ENCODE peak calls at places on chromosomes 13 and 19, in six cellular contexts. S is heart left ventricle; F is CD8-positive, alpha-beta memory T cell; P is thoracic aorta; C is esophagus squamous epithelium; G is heart right ventricle. X is an unnamed sample. For H3K4me1, the result is how much of the 10 kb centered on the place peaks cover.

GRCh38 chr19:15245370-15246197 is 13.3 kb upstream of the EPHX3 start:
- DNase-seq in P (no peak), F (no peak), C (no peak), S (no peak), G (no peak), X (no peak)

GRCh38 chr13:21528616-21529015 is 69.5 kb upstream of the ZDHHC20 start:
- DNase-seq in G (no peak), F (no peak), C (no peak), S (no peak), P (no peak), X (no peak)

GRCh38 chr19:48866692-48867091 is 1.7 kb downstream of the PLEKHA4 start:
- DNase-seq in F (no peak), P (no peak), C (no peak), G (no peak), S (no peak), X (no peak)

GRCh38 chr13:80296638-80297037 is 44.3 kb downstream of the SPRY2 start:
- DNase-seq in S (no peak), F (no peak), P (no peak), G (no peak), C (no peak), X (no peak)

GRCh38 chr19:15576526-15577156 is 38.4 kb upstream of the CYP4F8 start:
- DNase-seq in G (no peak), P (no peak), S (no peak), F (no peak), C (no peak), X (no peak)

GRCh38 chr13:75685239-75685697 is 49.1 kb downstream of the LMO7 start:
- DNase-seq in S (no peak), G (no peak), F (no peak), P (no peak), C (no peak), X (no peak)

GRCh38 chr19:41515054-41515652 is 60.8 kb upstream of the CEACAM21 start:
- DNase-seq in F (no peak), G (no peak), P (no peak), S (no peak), C (no peak), X (no peak)

GRCh38 chr19:19661675-19662251 is 1.7 kb downstream of the ATP13A1 start:
- DNase-seq in S (no peak), C (no peak), G (no peak), P (no peak), F (peak), X (no peak)

GRCh38 chr19:23779645-23780044 is 21.0 kb upstream of the ZNF681 start:
- DNase-seq in G (no peak), S (no peak), P (no peak), F (no peak), C (no peak), X (no peak)

GRCh38 chr19:6709549-6709948 is 10.9 kb downstream of the C3 start:
- DNase-seq in C (no peak), G (no peak), S (no peak), P (no peak), F (no peak), X (no peak)

GRCh38 chr13:27770809-27771208 is 21.5 kb upstream of the GSX1 start:
- DNase-seq in C (no peak), G (no peak), F (no peak), S (no peak), P (no peak), X (no peak)

GRCh38 chr13:88051746-88052482 is 380.7 kb downstream of the SLITRK5 start:
- DNase-seq in F (no peak), C (no peak), G (peak), P (no peak), S (no peak), X (no peak)

GRCh38 chr13:35500071-35500595 is 23.6 kb upstream of the MAB21L1 start:
- DNase-seq in F (no peak), P (no peak), G (no peak), C (no peak), S (no peak), X (no peak)

GRCh38 chr19:23884363-23884762 is 30.3 kb upstream of the ZNF726 start:
- DNase-seq in F (no peak), G (no peak), C (no peak), S (no peak), P (no peak), X (no peak)

GRCh38 chr19:34475026-34475974 is 6.3 kb upstream of the WTIP start:
- DNase-seq in S (no peak), G (no peak), C (no peak), F (no peak), P (no peak), X (no peak)

GRCh38 chr19:1470864-1471513 is 8.0 kb downstream of the C19orf25 start:
- DNase-seq in S (peak), F (peak), G (peak), C (no peak), P (no peak), X (no peak)

GRCh38 chr13:110308377-110309158 is 1.5 kb downstream of the COL4A2 start:
- DNase-seq in C (no peak), P (no peak), F (no peak), G (no peak), S (peak), X (no peak)

GRCh38 chr13:110309159-110309476 is 2.0 kb downstream of the COL4A2 start:
- DNase-seq in S (peak), G (no peak), P (no peak), F (no peak), C (no peak), X (no peak)

GRCh38 chr13:110307697-110308376 is 753 bp downstream of the COL4A2 start:
- DNase-seq in F (no peak), G (peak), P (no peak), S (peak), C (no peak), X (no peak)

GRCh38 chr13:110310541-110311491 is 3.7 kb downstream of the COL4A2 start:
- DNase-seq in P (no peak), G (no peak), F (no peak), S (peak), C (no peak), X (no peak)

GRCh38 chr13:110309661-110310524 is 2.8 kb downstream of the COL4A2 start:
- DNase-seq in G (no peak), C (no peak), P (no peak), F (no peak), S (no peak), X (no peak)
- H3K4me3 ChIP-seq in G (peak), C (peak), P (peak), F (no peak), S (peak), X (no peak)

DNA sequence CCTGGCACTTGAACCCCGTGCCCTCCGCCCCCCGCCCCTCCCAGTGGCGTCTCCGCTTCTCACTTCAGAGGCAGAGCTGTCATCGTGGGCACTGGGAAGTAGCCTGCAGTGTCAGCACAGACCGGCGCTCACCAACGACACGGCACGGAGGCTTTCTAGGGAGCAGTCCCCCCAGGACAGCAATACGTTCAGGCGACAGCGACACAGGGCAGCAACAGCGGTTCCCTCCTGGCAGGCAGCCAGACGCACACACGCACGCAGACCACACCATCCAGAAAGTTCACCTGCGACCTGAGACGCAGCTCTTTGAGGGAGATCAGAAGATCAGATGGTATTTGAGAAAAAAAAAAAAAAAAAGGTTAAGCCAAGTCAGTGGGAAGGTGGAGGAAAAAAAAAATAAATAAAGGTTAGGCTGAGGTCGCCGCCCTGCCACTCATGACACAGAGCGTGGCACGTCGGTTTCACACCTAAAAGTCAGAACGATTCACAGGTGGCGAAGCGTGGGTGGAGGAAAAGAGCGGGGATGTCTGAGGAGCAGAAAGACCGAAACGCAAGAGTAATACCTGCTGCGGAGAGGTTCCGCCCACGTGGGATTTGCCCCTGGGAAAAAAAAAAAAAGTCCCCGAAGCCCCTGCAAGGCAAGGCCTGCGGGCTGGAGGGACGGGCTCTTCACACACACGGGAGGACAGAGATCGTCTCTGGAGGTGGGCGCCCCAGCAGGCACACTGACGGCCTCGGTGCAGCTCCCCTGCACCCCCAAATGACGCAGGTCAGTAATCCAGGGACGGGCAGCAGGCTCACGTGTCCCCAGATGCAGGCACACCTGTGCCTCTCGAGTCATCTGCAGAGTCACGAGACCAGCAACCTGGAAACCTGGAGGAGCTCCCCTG is 94.5 kb downstream of the GNG7 start:
- DNase-seq in P (no peak), F (peak), S (no peak), C (no peak), G (no peak), X (no peak)
- H3K4me1 ChIP-seq in P (under half), F (under half), S (under half), C (under half), G (under half), X (under half)

GRCh38 chr13:92321174-92321573 is 905.4 kb upstream of the GPC6 start:
- DNase-seq in S (no peak), P (no peak), C (no peak), G (no peak), F (no peak), X (no peak)
- H3K4me3 ChIP-seq in S (no peak), P (no peak), C (no peak), G (no peak), F (no peak), X (no peak)

GRCh38 chr19:38703509-38703908 is 40.8 kb downstream of the CAPN12 start:
- DNase-seq in P (no peak), F (no peak), G (no peak), C (no peak), S (no peak), X (no peak)
- H3K4me1 ChIP-seq in P (under half), F (under half), G (half or more), C (under half), S (half or more), X (under half)

DNA sequence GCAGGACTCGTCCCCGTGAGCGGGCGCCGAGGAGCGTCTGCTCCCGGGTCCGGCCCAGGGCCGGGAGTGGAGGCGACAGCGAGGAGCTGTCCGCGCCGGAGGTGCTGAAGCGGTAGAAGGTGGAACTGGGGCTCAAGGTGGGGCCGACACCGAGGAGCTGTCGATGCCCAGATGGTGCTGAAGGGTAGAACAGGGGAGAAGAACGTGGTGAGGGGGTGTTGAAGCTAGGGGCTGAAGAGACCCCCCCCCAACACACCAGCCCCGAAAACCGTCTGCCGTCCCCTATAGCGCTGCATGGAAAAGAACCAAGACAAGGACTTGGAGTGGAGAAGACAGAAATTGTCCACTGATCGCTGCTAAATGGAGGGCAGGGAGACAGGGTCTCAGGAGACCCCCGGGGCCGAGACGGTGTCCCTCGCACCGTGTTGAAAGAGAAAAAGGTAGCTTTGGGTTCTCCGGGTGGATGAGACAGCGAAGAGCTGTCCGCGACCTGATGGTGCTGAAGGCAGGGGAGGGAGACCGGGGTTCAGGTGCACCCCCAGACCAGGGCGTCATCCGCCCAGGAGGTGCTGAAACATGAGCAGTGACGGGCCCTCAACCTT is 7.1 kb upstream of the PDE4C start:
- DNase-seq in C (no peak), P (no peak), F (peak), G (peak), S (peak), X (no peak)
- H3K4me3 ChIP-seq in C (no peak), P (no peak), F (no peak), G (no peak), S (no peak), X (peak)

GRCh38 chr13:36887758-36888521 is 32.1 kb downstream of the SMAD9 start:
- DNase-seq in F (no peak), G (no peak), C (no peak), S (no peak), P (no peak), X (no peak)
- H3K4me1 ChIP-seq in F (under half), G (under half), C (under half), S (under half), P (under half), X (under half)

GRCh38 chr19:52331757-52332156 is 4.3 kb upstream of the ZNF610 start:
- DNase-seq in S (no peak), P (no peak), G (no peak), C (no peak), F (no peak), X (no peak)

GRCh38 chr19:52336117-52336811 is at the start of gene ZNF610:
- DNase-seq in S (peak), G (peak), P (peak), C (peak), F (peak), X (peak)

GRCh38 chr19:52335768-52336116 is 301 bp upstream of the ZNF610 start:
- DNase-seq in G (no peak), P (no peak), C (no peak), F (no peak), S (no peak), X (no peak)

DNA sequence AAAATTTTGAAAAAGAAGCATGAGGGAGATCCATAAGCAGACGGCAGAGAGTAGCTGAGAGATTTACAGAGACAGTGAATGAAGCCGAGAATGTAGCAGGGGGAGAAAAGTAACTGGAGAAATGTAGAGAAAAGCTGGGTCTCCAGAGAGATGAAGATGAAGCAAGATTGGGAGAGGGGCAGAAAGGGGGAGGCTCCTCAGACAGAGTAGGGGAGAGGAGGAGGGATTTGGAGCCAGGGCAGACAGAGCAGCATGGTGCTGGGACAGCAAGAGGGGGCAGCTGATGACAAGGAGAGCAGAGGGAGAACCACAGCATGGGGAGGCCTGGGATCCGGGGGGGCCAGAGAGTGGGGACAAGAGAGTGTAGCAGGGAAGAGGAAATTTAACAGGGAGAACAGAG is 933 bp downstream of the ZNF610 start:
- DNase-seq in S (no peak), G (no peak), P (no peak), C (no peak), F (no peak), X (no peak)
- H3K4me3 ChIP-seq in S (peak), G (peak), P (peak), C (peak), F (peak), X (peak)

DNA sequence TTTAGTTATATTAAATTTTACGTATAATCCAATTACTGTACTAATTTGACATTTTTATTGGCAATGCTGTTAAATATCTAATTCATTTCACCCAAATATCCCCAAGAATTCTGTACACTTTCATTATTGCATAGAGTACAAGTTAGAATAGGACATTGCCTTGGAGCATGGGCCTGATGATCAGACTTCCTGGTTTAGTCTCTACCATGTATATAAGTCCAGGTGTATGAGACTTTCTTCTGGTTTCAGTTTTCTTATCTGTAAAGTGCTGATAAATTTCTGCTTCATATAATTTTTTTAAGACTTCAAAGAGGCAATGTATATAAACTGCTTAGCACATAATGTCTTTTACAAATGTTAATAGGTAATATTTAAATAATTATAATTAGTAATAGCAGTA is 179.4 kb downstream of the KLF12 start:
- DNase-seq in G (no peak), F (no peak), S (no peak), P (no peak), C (no peak), X (no peak)
- H3K4me1 ChIP-seq in G (under half), F (under half), S (under half), P (under half), C (under half), X (under half)

GRCh38 chr19:3575949-3576673 is 3.4 kb downstream of the HMG20B start:
- DNase-seq in S (no peak), P (no peak), C (no peak), G (no peak), F (no peak), X (no peak)

GRCh38 chr19:3577741-3578344 is 5.1 kb downstream of the HMG20B start:
- DNase-seq in F (no peak), C (no peak), S (no peak), P (no peak), G (no peak), X (no peak)

GRCh38 chr19:3575260-3575741 is 2.6 kb downstream of the HMG20B start:
- DNase-seq in F (no peak), S (no peak), C (no peak), G (no peak), P (no peak), X (no peak)

GRCh38 chr19:3578390-3578789 is 5.6 kb downstream of the HMG20B start:
- DNase-seq in G (no peak), S (no peak), F (no peak), C (no peak), P (no peak), X (no peak)

GRCh38 chr19:3576696-3577443 is 4.1 kb downstream of the HMG20B start:
- DNase-seq in P (no peak), S (peak), F (no peak), C (no peak), G (peak), X (no peak)
- H3K4me3 ChIP-seq in P (peak), S (peak), F (no peak), C (peak), G (peak), X (peak)